ENCODE peak calls at places on chromosomes 7 and 10, in eight cellular contexts. One of them, this sample, is unnamed.

GRCh38 chr10:87639493-87639892 is 20.2 kb upstream of the PAPSS2 start:
- DNase-seq in testis: no peak
- DNase-seq in tibial artery: no peak
- DNase-seq in foreskin keratinocyte: no peak
- DNase-seq in ovary: no peak
- DNase-seq in OCI-LY7: no peak
- DNase-seq in IMR-90: no peak
- DNase-seq in CD8-positive, alpha-beta T cell: no peak
- DNase-seq in this sample: no peak

GRCh38 chr10:97865488-97865887 is 15.8 kb downstream of the GOLGA7B start:
- DNase-seq in IMR-90: no peak
- DNase-seq in testis: no peak
- DNase-seq in ovary: no peak
- DNase-seq in CD8-positive, alpha-beta T cell: no peak
- DNase-seq in tibial artery: no peak
- DNase-seq in foreskin keratinocyte: no peak
- DNase-seq in OCI-LY7: no peak
- DNase-seq in this sample: no peak

GRCh38 chr7:2873686-2874551 is 29.8 kb upstream of the GNA12 start:
- DNase-seq in foreskin keratinocyte: peak; percentile 91
- DNase-seq in ovary: no peak
- DNase-seq in OCI-LY7: peak; percentile 51
- DNase-seq in CD8-positive, alpha-beta T cell: no peak
- DNase-seq in testis: no peak
- DNase-seq in IMR-90: peak; percentile 95
- DNase-seq in tibial artery: no peak
- DNase-seq in this sample: no peak

GRCh38 chr7:3042861-3043489 is 692 bp downstream of the CARD11 start:
- DNase-seq in testis: no peak
- DNase-seq in IMR-90: no peak
- DNase-seq in ovary: no peak
- DNase-seq in foreskin keratinocyte: no peak
- DNase-seq in tibial artery: no peak
- DNase-seq in OCI-LY7: peak; percentile 86
- DNase-seq in CD8-positive, alpha-beta T cell: peak; percentile 20
- DNase-seq in this sample: no peak

GRCh38 chr7:71521506-71521905 is 389.6 kb downstream of the GALNT17 start:
- DNase-seq in testis: no peak
- DNase-seq in OCI-LY7: no peak
- DNase-seq in foreskin keratinocyte: no peak
- DNase-seq in IMR-90: no peak
- DNase-seq in ovary: no peak
- DNase-seq in tibial artery: peak; percentile 75
- DNase-seq in CD8-positive, alpha-beta T cell: no peak
- DNase-seq in this sample: peak; percentile 60

GRCh38 chr10:66822801-66823200 is 103.0 kb upstream of the LRRTM3 start:
- DNase-seq in testis: no peak
- DNase-seq in foreskin keratinocyte: no peak
- DNase-seq in CD8-positive, alpha-beta T cell: no peak
- DNase-seq in OCI-LY7: no peak
- DNase-seq in ovary: no peak
- DNase-seq in tibial artery: no peak
- DNase-seq in IMR-90: no peak
- DNase-seq in this sample: no peak

GRCh38 chr10:74282151-74282852 is 131.3 kb downstream of the ADK start:
- DNase-seq in IMR-90: peak; percentile 69
- DNase-seq in ovary: no peak
- DNase-seq in tibial artery: no peak
- DNase-seq in testis: no peak
- DNase-seq in foreskin keratinocyte: no peak
- DNase-seq in OCI-LY7: no peak
- DNase-seq in CD8-positive, alpha-beta T cell: no peak
- DNase-seq in this sample: no peak

GRCh38 chr10:89845541-89846275 is 144.3 kb downstream of the KIF20B start:
- DNase-seq in CD8-positive, alpha-beta T cell: no peak
- DNase-seq in tibial artery: no peak
- DNase-seq in IMR-90: peak; percentile 52
- DNase-seq in testis: no peak
- DNase-seq in OCI-LY7: no peak
- DNase-seq in ovary: no peak
- DNase-seq in foreskin keratinocyte: peak; percentile 70
- DNase-seq in this sample: no peak

GRCh38 chr7:113137241-113137640 is 18.9 kb upstream of the SMIM30 start:
- DNase-seq in testis: no peak
- DNase-seq in OCI-LY7: no peak
- DNase-seq in CD8-positive, alpha-beta T cell: no peak
- DNase-seq in IMR-90: no peak
- DNase-seq in tibial artery: no peak
- DNase-seq in ovary: no peak
- DNase-seq in foreskin keratinocyte: no peak
- DNase-seq in this sample: no peak

GRCh38 chr7:32259917-32260596 is 189.8 kb upstream of the PDE1C start:
- DNase-seq in ovary: no peak
- DNase-seq in OCI-LY7: no peak
- DNase-seq in foreskin keratinocyte: no peak
- DNase-seq in CD8-positive, alpha-beta T cell: no peak
- DNase-seq in testis: no peak
- DNase-seq in tibial artery: no peak
- DNase-seq in IMR-90: no peak
- DNase-seq in this sample: no peak

GRCh38 chr10:68647928-68648327 is 73.1 kb upstream of the CCAR1 start:
- DNase-seq in tibial artery: no peak
- DNase-seq in foreskin keratinocyte: peak; percentile 58
- DNase-seq in CD8-positive, alpha-beta T cell: no peak
- DNase-seq in testis: no peak
- DNase-seq in IMR-90: peak; percentile 89
- DNase-seq in OCI-LY7: no peak
- DNase-seq in ovary: no peak
- DNase-seq in this sample: no peak

GRCh38 chr10:7117177-7117799 is 293.5 kb downstream of the SFMBT2 start:
- DNase-seq in CD8-positive, alpha-beta T cell: no peak
- DNase-seq in testis: no peak
- DNase-seq in ovary: no peak
- DNase-seq in IMR-90: no peak
- DNase-seq in foreskin keratinocyte: no peak
- DNase-seq in tibial artery: no peak
- DNase-seq in OCI-LY7: no peak
- DNase-seq in this sample: no peak

GRCh38 chr10:7111089-7111488 is 299.7 kb downstream of the SFMBT2 start:
- DNase-seq in foreskin keratinocyte: no peak
- DNase-seq in tibial artery: no peak
- DNase-seq in IMR-90: no peak
- DNase-seq in OCI-LY7: no peak
- DNase-seq in testis: no peak
- DNase-seq in ovary: no peak
- DNase-seq in CD8-positive, alpha-beta T cell: no peak
- DNase-seq in this sample: no peak

GRCh38 chr10:7107287-7107686 is 303.5 kb downstream of the SFMBT2 start:
- DNase-seq in IMR-90: peak; percentile 83
- DNase-seq in OCI-LY7: no peak
- DNase-seq in testis: no peak
- DNase-seq in CD8-positive, alpha-beta T cell: no peak
- DNase-seq in ovary: no peak
- DNase-seq in tibial artery: no peak
- DNase-seq in foreskin keratinocyte: peak; percentile 15
- DNase-seq in this sample: no peak

GRCh38 chr10:7108141-7108540 is 302.7 kb downstream of the SFMBT2 start:
- DNase-seq in tibial artery: no peak
- DNase-seq in CD8-positive, alpha-beta T cell: no peak
- DNase-seq in IMR-90: no peak
- DNase-seq in OCI-LY7: no peak
- DNase-seq in ovary: no peak
- DNase-seq in foreskin keratinocyte: no peak
- DNase-seq in testis: no peak
- DNase-seq in this sample: no peak

GRCh38 chr10:7111574-7111973 is 299.3 kb downstream of the SFMBT2 start:
- DNase-seq in IMR-90: peak; percentile 85
- DNase-seq in testis: no peak
- DNase-seq in tibial artery: no peak
- DNase-seq in ovary: no peak
- DNase-seq in OCI-LY7: no peak
- DNase-seq in CD8-positive, alpha-beta T cell: no peak
- DNase-seq in foreskin keratinocyte: peak; percentile 84
- DNase-seq in this sample: no peak
- TF ChIP-seq CTCF in IMR-90: no peak
- TF ChIP-seq CTCF in testis: no peak
- TF ChIP-seq CTCF in tibial artery: no peak
- TF ChIP-seq CTCF in ovary: no peak
- TF ChIP-seq CTCF in OCI-LY7: no peak
- TF ChIP-seq CTCF in CD8-positive, alpha-beta T cell: no peak
- TF ChIP-seq CTCF in foreskin keratinocyte: no peak
- TF ChIP-seq CTCF in this sample: no peak

DNA sequence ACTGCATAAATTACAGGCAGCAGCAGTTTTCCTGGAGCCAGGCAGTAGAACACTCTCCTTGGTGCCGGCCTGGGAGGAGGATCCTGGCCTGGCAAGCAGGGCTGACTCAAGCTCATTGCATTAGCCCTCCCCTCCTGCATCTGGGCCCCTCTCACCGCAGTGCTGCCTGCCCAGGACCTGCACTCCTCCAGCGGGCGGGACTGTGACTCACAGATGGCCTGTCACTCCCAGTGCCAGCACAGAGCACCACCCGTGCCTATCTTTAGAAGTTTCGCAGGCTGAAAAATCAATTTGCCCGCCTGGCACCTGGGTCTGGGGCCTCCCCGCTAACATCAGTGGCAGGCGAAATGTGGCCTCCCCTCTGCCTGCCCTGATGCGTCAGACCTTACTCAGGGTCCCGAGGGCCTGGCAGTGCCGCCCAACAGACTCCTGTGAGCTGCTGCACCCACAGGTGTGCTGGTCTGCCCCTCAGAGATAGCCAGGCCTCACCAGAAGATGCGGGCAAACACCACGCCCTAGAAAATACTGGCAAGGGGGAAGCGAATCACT is 123.8 kb downstream of the KCNMA1 start:
- DNase-seq in tibial artery: peak; percentile 93
- DNase-seq in OCI-LY7: no peak
- DNase-seq in CD8-positive, alpha-beta T cell: no peak
- DNase-seq in ovary: no peak
- DNase-seq in IMR-90: peak; percentile 91
- DNase-seq in foreskin keratinocyte: peak; percentile 64
- DNase-seq in testis: no peak
- DNase-seq in this sample: peak; percentile 95
- H3K27ac ChIP-seq in tibial artery: peak overlapping the region; percentile 64
- H3K27ac ChIP-seq in OCI-LY7: no peak overlapping the region
- H3K27ac ChIP-seq in CD8-positive, alpha-beta T cell: no peak overlapping the region
- H3K27ac ChIP-seq in ovary: no peak overlapping the region
- H3K27ac ChIP-seq in IMR-90: no peak overlapping the region
- H3K27ac ChIP-seq in foreskin keratinocyte: peak overlapping the region; percentile 36
- H3K27ac ChIP-seq in testis: no peak overlapping the region
- H3K27ac ChIP-seq in this sample: peak overlapping the region; percentile 88

GRCh38 chr7:139087212-139087611 is 22.3 kb downstream of the ZC3HAV1 start:
- DNase-seq in testis: no peak
- DNase-seq in OCI-LY7: no peak
- DNase-seq in CD8-positive, alpha-beta T cell: no peak
- DNase-seq in IMR-90: no peak
- DNase-seq in ovary: no peak
- DNase-seq in foreskin keratinocyte: no peak
- DNase-seq in tibial artery: no peak
- DNase-seq in this sample: no peak

GRCh38 chr7:139086454-139086853 is 23.1 kb downstream of the ZC3HAV1 start:
- DNase-seq in ovary: no peak
- DNase-seq in testis: no peak
- DNase-seq in OCI-LY7: no peak
- DNase-seq in IMR-90: no peak
- DNase-seq in foreskin keratinocyte: no peak
- DNase-seq in CD8-positive, alpha-beta T cell: no peak
- DNase-seq in tibial artery: no peak
- DNase-seq in this sample: no peak

GRCh38 chr7:139091677-139091996 is 17.9 kb downstream of the ZC3HAV1 start:
- DNase-seq in tibial artery: no peak
- DNase-seq in IMR-90: no peak
- DNase-seq in CD8-positive, alpha-beta T cell: no peak
- DNase-seq in OCI-LY7: no peak
- DNase-seq in foreskin keratinocyte: no peak
- DNase-seq in testis: no peak
- DNase-seq in ovary: no peak
- DNase-seq in this sample: no peak

GRCh38 chr7:139089118-139089517 is 20.4 kb downstream of the ZC3HAV1 start:
- DNase-seq in foreskin keratinocyte: no peak
- DNase-seq in ovary: no peak
- DNase-seq in IMR-90: no peak
- DNase-seq in CD8-positive, alpha-beta T cell: no peak
- DNase-seq in OCI-LY7: no peak
- DNase-seq in testis: no peak
- DNase-seq in tibial artery: no peak
- DNase-seq in this sample: no peak

DNA sequence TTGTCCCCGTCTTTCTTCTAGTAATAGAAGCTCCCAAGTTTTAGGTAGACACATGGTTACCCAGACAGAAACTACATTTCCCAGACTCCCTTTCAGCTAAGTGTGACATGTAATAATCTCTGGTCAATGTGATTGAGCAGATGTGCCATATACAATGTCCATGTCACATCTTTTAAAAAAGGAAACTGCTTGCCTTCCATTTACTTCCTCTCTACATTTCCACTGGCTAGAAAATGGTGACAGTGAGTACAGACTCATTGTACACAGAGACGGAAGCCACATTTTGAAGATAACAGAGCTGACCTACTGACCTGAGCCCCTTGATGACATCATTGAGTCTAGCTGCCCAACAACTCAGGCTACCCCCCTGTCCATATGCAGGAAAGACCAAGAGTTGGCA is 21.3 kb downstream of the ZC3HAV1 start:
- DNase-seq in ovary: no peak
- DNase-seq in testis: no peak
- DNase-seq in OCI-LY7: no peak
- DNase-seq in foreskin keratinocyte: no peak
- DNase-seq in CD8-positive, alpha-beta T cell: no peak
- DNase-seq in tibial artery: no peak
- DNase-seq in IMR-90: no peak
- DNase-seq in this sample: no peak
- TF ChIP-seq CTCF in ovary: no peak
- TF ChIP-seq CTCF in testis: no peak
- TF ChIP-seq CTCF in OCI-LY7: no peak
- TF ChIP-seq CTCF in foreskin keratinocyte: no peak
- TF ChIP-seq CTCF in CD8-positive, alpha-beta T cell: no peak
- TF ChIP-seq CTCF in tibial artery: no peak
- TF ChIP-seq CTCF in IMR-90: no peak
- TF ChIP-seq CTCF in this sample: no peak

DNA sequence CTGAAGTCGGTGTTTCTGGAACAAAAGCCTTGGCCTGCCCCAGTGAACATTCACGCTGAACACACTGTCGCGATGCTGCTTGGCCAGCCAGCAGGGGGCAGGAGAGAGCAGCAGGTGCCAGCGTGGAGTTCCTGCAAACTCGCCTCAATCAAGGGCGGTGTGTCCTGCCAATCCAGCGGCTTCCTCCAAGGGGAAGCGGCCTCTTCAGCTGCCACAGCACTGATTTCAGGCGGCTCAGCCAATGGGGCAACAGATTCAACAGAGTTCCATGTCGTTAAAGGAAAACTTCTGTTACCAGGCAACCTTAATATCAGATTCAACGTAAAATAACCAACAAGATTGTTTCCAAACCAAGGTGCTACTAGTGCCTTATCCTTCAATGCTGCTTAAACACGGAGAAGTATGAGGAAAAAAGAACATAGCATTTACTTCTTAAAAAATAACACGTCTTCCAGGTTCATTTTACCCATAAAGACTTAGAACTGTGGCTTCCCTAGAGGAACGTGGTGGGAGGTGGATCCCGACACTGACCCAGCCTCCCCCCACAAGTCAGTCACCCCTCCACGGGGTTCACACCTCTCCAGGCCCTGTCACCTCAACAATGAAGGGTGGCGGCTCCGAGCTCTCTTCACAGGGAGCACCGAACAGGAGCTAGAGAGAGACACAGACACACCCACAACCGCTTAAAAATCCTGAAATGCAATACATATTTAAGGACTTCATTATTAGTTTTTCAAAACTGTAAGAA is 178.2 kb downstream of the DIP2C start:
- DNase-seq in CD8-positive, alpha-beta T cell: peak; percentile 51
- DNase-seq in IMR-90: peak; percentile 94
- DNase-seq in tibial artery: peak; percentile 95
- DNase-seq in foreskin keratinocyte: peak; percentile 63
- DNase-seq in testis: peak; percentile 94
- DNase-seq in OCI-LY7: peak; percentile 91
- DNase-seq in ovary: peak; percentile 88
- DNase-seq in this sample: peak; percentile 92
- H3K27ac ChIP-seq in CD8-positive, alpha-beta T cell: no peak overlapping the region
- H3K27ac ChIP-seq in IMR-90: no peak overlapping the region
- H3K27ac ChIP-seq in tibial artery: peak overlapping the region; percentile 32
- H3K27ac ChIP-seq in foreskin keratinocyte: no peak overlapping the region
- H3K27ac ChIP-seq in testis: no peak overlapping the region
- H3K27ac ChIP-seq in OCI-LY7: peak overlapping the region; percentile 100
- H3K27ac ChIP-seq in ovary: no peak overlapping the region
- H3K27ac ChIP-seq in this sample: peak overlapping the region; percentile 79